ENCODE peak calls at places on chromosomes 7 and 10, in six cellular contexts. D is GM04504; T is amniotic epithelial cell; L is C1 segment of cervical spinal cord; U is stimulated activated CD4-positive, alpha-beta T cell treated with anti-CD3 and anti-CD28 coated beads, Interleukin-1b, Interleukin-23, amount 100 ng/mL, for 48 hours; W is NAMALWA. Y is an unnamed sample.
A peak's percentile ranks its signal among the peaks of the same experiment; 100 is the strongest.

GRCh38 chr7:159022238-159022993 is 122.3 kb downstream of the VIPR2 start:
- DNase-seq in D (no peak), T (no peak), L (no peak), U (no peak), W (no peak), Y (no peak)

GRCh38 chr10:31317171-31317570 is 1.8 kb upstream of the ZEB1 start:
- DNase-seq in D (no peak), T (no peak), L (no peak), U (no peak), W (no peak), Y (no peak)

GRCh38 chr7:135878284-135878683 is 98.9 kb downstream of the MTPN start:
- DNase-seq in D (no peak), T (no peak), L (no peak), U (no peak), W (no peak), Y (no peak)

GRCh38 chr10:43218206-43218950 is 48.5 kb downstream of the RASGEF1A start:
- DNase-seq in D (no peak), T (no peak), L (no peak), U (no peak), W (no peak), Y (peak; percentile 7)

GRCh38 chr7:99473315-99473596 is 566 bp downstream of the ZNF789 start:
- DNase-seq in D (peak; percentile 43), T (peak; percentile 90), L (no peak), U (no peak), W (peak; percentile 81), Y (no peak)

GRCh38 chr10:30436200-30436599 is 2.2 kb downstream of the MAP3K8 start:
- DNase-seq in D (no peak), T (peak; percentile 83), L (no peak), U (no peak), W (peak; percentile 46), Y (no peak)

GRCh38 chr10:48274636-48275035 is at the start of gene FRMPD2:
- DNase-seq in D (no peak), T (no peak), L (no peak), U (no peak), W (no peak), Y (no peak)

GRCh38 chr7:53604201-53604600 is 568.8 kb downstream of the POM121L12 start:
- DNase-seq in D (no peak), T (no peak), L (no peak), U (no peak), W (no peak), Y (no peak)

GRCh38 chr7:5656233-5656632 is 125.2 kb downstream of the RNF216 start:
- DNase-seq in D (no peak), T (no peak), L (no peak), U (no peak), W (no peak), Y (no peak)

GRCh38 chr7:92747041-92747835 is 89.1 kb downstream of the CDK6 start:
- DNase-seq in D (no peak), T (no peak), L (no peak), U (no peak), W (no peak), Y (no peak)

GRCh38 chr7:26555971-26556830 is 264.5 kb downstream of the SNX10 start:
- DNase-seq in D (no peak), T (no peak), L (no peak), U (no peak), W (no peak), Y (no peak)

GRCh38 chr7:5838771-5839170 is 41.8 kb upstream of the OCM start:
- DNase-seq in D (no peak), T (peak; percentile 69), L (no peak), U (no peak), W (no peak), Y (no peak)

GRCh38 chr10:98956576-98957260 is 278.9 kb downstream of the HPSE2 start:
- DNase-seq in D (no peak), T (peak; percentile 83), L (no peak), U (no peak), W (no peak), Y (no peak)

GRCh38 chr7:1432411-1433082 is 26.7 kb downstream of the MICALL2 start:
- DNase-seq in D (peak; percentile 12), T (no peak), L (no peak), U (peak; percentile 75), W (peak; percentile 86), Y (peak; percentile 81)

GRCh38 chr7:34354906-34355305 is 303.1 kb upstream of the NPSR1 start:
- DNase-seq in D (peak; percentile 46), T (peak; percentile 52), L (no peak), U (no peak), W (no peak), Y (no peak)

GRCh38 chr10:100872034-100872791 is 40.5 kb upstream of the SLF2 start:
- DNase-seq in D (no peak), T (no peak), L (no peak), U (peak; percentile 65), W (peak; percentile 71), Y (no peak)

GRCh38 chr10:118838364-118838763 is 83.6 kb upstream of the CACUL1 start:
- DNase-seq in D (no peak), T (no peak), L (no peak), U (no peak), W (no peak), Y (no peak)

GRCh38 chr7:95469850-95470249 is 15.9 kb upstream of the ASB4 start:
- DNase-seq in D (no peak), T (no peak), L (no peak), U (no peak), W (no peak), Y (no peak)

GRCh38 chr7:28155964-28156363 is 24.6 kb downstream of the JAZF1 start:
- DNase-seq in D (no peak), T (peak; percentile 55), L (no peak), U (no peak), W (no peak), Y (no peak)

GRCh38 chr10:274866-275265 is 139.6 kb downstream of the ZMYND11 start:
- DNase-seq in D (no peak), T (no peak), L (no peak), U (no peak), W (no peak), Y (no peak)

GRCh38 chr7:36131026-36131425 is 22.0 kb upstream of the EEPD1 start:
- DNase-seq in D (no peak), T (no peak), L (no peak), U (no peak), W (no peak), Y (no peak)

GRCh38 chr7:30780909-30781308 is 9.7 kb downstream of the MINDY4 start:
- DNase-seq in D (no peak), T (no peak), L (no peak), U (no peak), W (no peak), Y (no peak)

GRCh38 chr10:105952153-105952552 is 1212.4 kb downstream of the SORCS1 start:
- DNase-seq in D (peak; percentile 7), T (peak; percentile 72), L (no peak), U (no peak), W (peak; percentile 57), Y (no peak)

GRCh38 chr7:43362652-43363428 is 220.1 kb upstream of the STK17A start:
- DNase-seq in D (peak; percentile 56), T (peak; percentile 69), L (no peak), U (no peak), W (no peak), Y (no peak)

GRCh38 chr7:112337892-112338291 is 112.4 kb upstream of the IFRD1 start:
- DNase-seq in D (no peak), T (no peak), L (no peak), U (no peak), W (no peak), Y (no peak)

GRCh38 chr7:34277801-34278195 is 372.5 kb downstream of the BMPER start:
- DNase-seq in D (no peak), T (no peak), L (no peak), U (no peak), W (no peak), Y (no peak)

GRCh38 chr10:79097021-79097695 is 28.4 kb downstream of the ZMIZ1 start:
- DNase-seq in D (no peak), T (no peak), L (no peak), U (no peak), W (no peak), Y (no peak)

Y was measured in right lobe of liver.